ENCODE peak calls at places on chromosomes 3 and 15, in six cellular contexts. U is coronary artery, F is uterus, D is GDM1, I is H7, G is Caco-2. H is an unnamed sample.

GRCh38 chr3:27253831-27254230 is 115.4 kb downstream of the NEK10 start:
- DNase-seq in I (peak; percentile 58), F (no peak), G (peak; percentile 38), D (peak; percentile 16), U (no peak), H (peak; percentile 78)

GRCh38 chr3:126996905-126997304 is 14.0 kb downstream of the PLXNA1 start:
- DNase-seq in D (no peak), I (no peak), U (no peak), G (no peak), F (no peak), H (no peak)

GRCh38 chr15:73806698-73807483 is 53.7 kb upstream of the INSYN1 start:
- DNase-seq in D (no peak), I (peak; percentile 61), G (no peak), U (no peak), F (no peak), H (no peak)

GRCh38 chr15:52746162-52746721 is 43.9 kb downstream of the ONECUT1 start:
- DNase-seq in G (no peak), I (no peak), U (peak; percentile 22), D (no peak), F (no peak), H (peak; percentile 50)

GRCh38 chr15:40075298-40076044 is 33.2 kb downstream of the BMF start:
- DNase-seq in U (no peak), D (no peak), I (no peak), F (no peak), G (no peak), H (no peak)

GRCh38 chr3:31704651-31705179 is 172.0 kb downstream of the STT3B start:
- DNase-seq in G (no peak), F (no peak), U (no peak), I (no peak), D (no peak), H (no peak)

GRCh38 chr15:99592135-99592845 is 26.5 kb downstream of the MEF2A start:
- DNase-seq in I (no peak), D (no peak), G (no peak), F (no peak), U (no peak), H (no peak)

GRCh38 chr15:48710952-48711495 is 65.5 kb upstream of the FBN1 start:
- DNase-seq in D (no peak), G (no peak), F (no peak), U (no peak), I (no peak), H (peak; percentile 9)

GRCh38 chr3:69294014-69294771 is 91.7 kb downstream of the FRMD4B start:
- DNase-seq in G (peak; percentile 58), I (no peak), U (no peak), F (no peak), D (no peak), H (no peak)

GRCh38 chr3:119181765-119182164 is 8.4 kb downstream of the UPK1B start:
- DNase-seq in G (peak; percentile 85), F (no peak), U (no peak), D (no peak), I (no peak), H (peak; percentile 22)

GRCh38 chr3:72274511-72275295 is 489.8 kb upstream of the PROK2 start:
- DNase-seq in G (no peak), U (no peak), I (no peak), F (peak; percentile 58), D (no peak), H (no peak)

GRCh38 chr3:33277193-33277882 is at the start of gene FBXL2:
- DNase-seq in I (peak; percentile 97), D (no peak), F (peak; percentile 41), G (peak; percentile 91), U (peak; percentile 76), H (peak; percentile 96)

GRCh38 chr15:51724673-51725072 is 12.8 kb downstream of the LYSMD2 start:
- DNase-seq in U (no peak), G (no peak), D (no peak), F (no peak), I (peak; percentile 24), H (peak; percentile 21)

GRCh38 chr3:95189348-95189747 is 1126.5 kb downstream of the NSUN3 start:
- DNase-seq in I (no peak), U (no peak), F (no peak), D (no peak), G (no peak), H (no peak)

GRCh38 chr3:158651192-158651591 is 6.9 kb downstream of the GFM1 start:
- DNase-seq in D (no peak), G (no peak), I (no peak), F (no peak), U (no peak), H (no peak)

GRCh38 chr3:152270944-152271343 is 2.2 kb downstream of the MBNL1 start:
- DNase-seq in D (no peak), F (no peak), G (no peak), I (no peak), U (no peak), H (no peak)

GRCh38 chr15:88810449-88810848 is 7.2 kb downstream of the ACAN start:
- DNase-seq in I (no peak), G (no peak), F (no peak), U (no peak), D (no peak), H (no peak)

GRCh38 chr15:101348643-101349496 is 53.8 kb upstream of the SNRPA1 start:
- DNase-seq in U (no peak), G (peak; percentile 67), I (peak; percentile 70), F (no peak), D (no peak), H (no peak)

GRCh38 chr15:71755571-71755970 is 54.8 kb upstream of the NR2E3 start:
- DNase-seq in D (no peak), F (no peak), G (no peak), U (no peak), I (no peak), H (no peak)

GRCh38 chr3:100018806-100019205 is 95.5 kb downstream of the FILIP1L start:
- DNase-seq in I (no peak), G (no peak), U (no peak), F (no peak), D (no peak), H (no peak)

GRCh38 chr3:65005481-65005880 is 317.7 kb upstream of the ADAMTS9 start:
- DNase-seq in G (no peak), U (no peak), D (no peak), F (no peak), I (no peak), H (no peak)

GRCh38 chr3:131386429-131386926 is 4.9 kb downstream of the NUDT16 start:
- DNase-seq in G (no peak), D (peak; percentile 78), F (no peak), U (no peak), I (no peak), H (no peak)

GRCh38 chr3:166125179-166125578 is 288.0 kb upstream of the BCHE start:
- DNase-seq in D (no peak), G (no peak), I (peak; percentile 6), F (no peak), U (no peak), H (peak; percentile 58)

GRCh38 chr3:126412841-126413692 is 18.4 kb downstream of the CFAP100 start:
- DNase-seq in G (no peak), F (no peak), I (peak; percentile 27), U (no peak), D (no peak), H (no peak)

GRCh38 chr3:31166249-31166885 is 271.9 kb upstream of the GADL1 start:
- DNase-seq in G (no peak), I (no peak), F (no peak), U (no peak), D (no peak), H (peak; percentile 14)

GRCh38 chr3:56887402-56888025 is 85.8 kb upstream of the ARHGEF3 start:
- DNase-seq in F (no peak), U (no peak), G (no peak), I (no peak), D (no peak), H (no peak)

GRCh38 chr15:66841953-66842681 is 140.1 kb downstream of the SMAD6 start:
- DNase-seq in G (peak; percentile 81), F (peak; percentile 90), U (peak; percentile 96), I (peak; percentile 89), D (no peak), H (peak; percentile 67)

GRCh38 chr3:61985020-61985419 is 388.3 kb downstream of the FEZF2 start:
- DNase-seq in G (no peak), U (no peak), D (no peak), I (no peak), F (no peak), H (no peak)

GRCh38 chr3:58236527-58237237 is 910 bp upstream of the ABHD6 start:
- DNase-seq in G (no peak), D (no peak), F (no peak), U (no peak), I (peak; percentile 60), H (peak; percentile 75)

GRCh38 chr3:44092497-44092896 is 149.2 kb upstream of the TOPAZ1 start:
- DNase-seq in U (no peak), I (no peak), F (no peak), D (no peak), G (no peak), H (no peak)

GRCh38 chr3:14959358-14959943 is 12.1 kb downstream of the NR2C2 start:
- DNase-seq in U (no peak), I (no peak), G (no peak), F (no peak), D (no peak), H (no peak)

GRCh38 chr3:107428051-107428858 is 51.0 kb downstream of the CCDC54 start:
- DNase-seq in I (no peak), U (no peak), F (no peak), D (no peak), G (no peak), H (no peak)

GRCh38 chr3:125498630-125499029 is 21.4 kb downstream of the SNX4 start:
- DNase-seq in I (no peak), U (no peak), D (no peak), G (no peak), F (no peak), H (no peak)

GRCh38 chr15:58070801-58071418 is 5.4 kb upstream of the ALDH1A2 start:
- DNase-seq in U (no peak), G (no peak), F (peak; percentile 69), I (peak; percentile 35), D (no peak), H (peak; percentile 70)

GRCh38 chr15:62390793-62391543 is 225.9 kb upstream of the C2CD4B start:
- DNase-seq in I (peak; percentile 82), G (peak; percentile 48), D (peak; percentile 11), F (peak; percentile 41), U (peak; percentile 79), H (peak; percentile 77)

GRCh38 chr15:68376447-68377060 is 55.4 kb downstream of the ITGA11 start:
- DNase-seq in U (peak; percentile 66), I (no peak), G (no peak), F (peak; percentile 7), D (no peak), H (no peak)

GRCh38 chr3:152269423-152270144 is 855 bp downstream of the MBNL1 start:
- DNase-seq in G (peak; percentile 58), F (peak; percentile 71), U (peak; percentile 77), I (peak; percentile 4), D (no peak), H (peak; percentile 30)

GRCh38 chr3:77038468-77038927 is 1.4 kb upstream of the ROBO2 start:
- DNase-seq in I (peak; percentile 68), U (peak; percentile 78), F (peak; percentile 55), G (peak; percentile 67), D (peak; percentile 77), H (peak; percentile 95)

GRCh38 chr3:151290673-151291072 is 12.3 kb upstream of the P2RY14 start:
- DNase-seq in G (no peak), I (peak; percentile 4), D (no peak), F (no peak), U (no peak), H (no peak)

H was measured in GM23338.